ENCODE peak calls at places on chromosomes 11 and 22, in four cellular contexts. A is cardiac muscle cell, J is left lung, Z is spleen. U is an unnamed sample. For H3K9me3, the result is how much of the 10 kb centered on the place peaks cover.

GRCh38 chr11:113862430-113862829 is 12.9 kb downstream of the USP28 start:
- DNase-seq in Z (no peak), J (no peak), A (no peak), U (no peak)

GRCh38 chr11:4672470-4672869 is 25.2 kb downstream of the OR51E2 start:
- DNase-seq in A (peak), Z (no peak), J (no peak), U (no peak)

GRCh38 chr11:88402784-88403183 is 65.2 kb upstream of the CTSC start:
- DNase-seq in Z (no peak), A (peak), J (no peak), U (no peak)

GRCh38 chr22:21014202-21015050 is 539 bp upstream of the P2RX6 start:
- DNase-seq in J (peak), A (peak), Z (peak), U (peak)

GRCh38 chr22:33405194-33405593 is 347.0 kb upstream of the SYN3 start:
- DNase-seq in Z (no peak), J (no peak), A (no peak), U (no peak)

GRCh38 chr11:130428271-130428670 is at the start of gene ADAMTS8:
- DNase-seq in J (no peak), Z (no peak), A (no peak), U (no peak)

GRCh38 chr11:26891501-26891900 is 102.4 kb upstream of the FIBIN start:
- DNase-seq in A (no peak), Z (no peak), J (no peak), U (no peak)

GRCh38 chr22:41478891-41479521 is 10.1 kb downstream of the ACO2 start:
- DNase-seq in J (no peak), Z (no peak), A (peak), U (no peak)

GRCh38 chr22:42436402-42436801 is 4.2 kb upstream of the NFAM1 start:
- DNase-seq in A (no peak), Z (no peak), J (no peak), U (no peak)

GRCh38 chr22:30763815-30764686 is 69.4 kb downstream of the OSBP2 start:
- DNase-seq in A (peak), Z (no peak), J (no peak), U (peak)

GRCh38 chr11:43012606-43013005 is 299.2 kb upstream of the API5 start:
- DNase-seq in Z (no peak), J (no peak), A (no peak), U (no peak)

GRCh38 chr11:82823635-82824614 is 76.3 kb downstream of the PRCP start:
- DNase-seq in J (no peak), Z (no peak), A (no peak), U (no peak)

GRCh38 chr22:20507253-20508066 is at the start of gene MED15:
- DNase-seq in J (peak), Z (peak), A (peak), U (peak)

GRCh38 chr22:21778705-21779363 is 43.2 kb upstream of the YPEL1 start:
- DNase-seq in Z (no peak), A (peak), J (no peak), U (no peak)

GRCh38 chr11:128779036-128779435 is 85.2 kb downstream of the FLI1 start:
- DNase-seq in J (no peak), Z (no peak), A (peak), U (no peak)

GRCh38 chr11:80261776-80262175 is 820.9 kb upstream of the TENM4 start:
- DNase-seq in J (no peak), A (no peak), Z (no peak), U (no peak)

GRCh38 chr11:62132188-62132587 is 8.4 kb downstream of the INCENP start:
- DNase-seq in Z (no peak), A (no peak), J (no peak), U (no peak)

GRCh38 chr11:66317322-66317765 is 500 bp upstream of the CD248 start:
- DNase-seq in A (peak), J (peak), Z (peak), U (peak)

GRCh38 chr22:33073989-33074391 is 15.8 kb upstream of the SYN3 start:
- DNase-seq in A (no peak), Z (no peak), J (no peak), U (no peak)

GRCh38 chr22:36671398-36671797 is 32.2 kb downstream of the CACNG2 start:
- DNase-seq in A (no peak), J (no peak), Z (no peak), U (no peak)

GRCh38 chr22:48951836-48952235 is 875.8 kb downstream of the BRD1 start:
- DNase-seq in Z (peak), J (peak), A (no peak), U (no peak)

GRCh38 chr22:25104367-25104766 is 95.3 kb upstream of the CRYBB3 start:
- DNase-seq in J (no peak), Z (no peak), A (no peak), U (no peak)

GRCh38 chr11:6413791-6414231 is 5.1 kb downstream of the APBB1 start:
- DNase-seq in Z (no peak), A (no peak), J (no peak), U (no peak)

GRCh38 chr22:37607912-37608476 is 640 bp upstream of the GGA1 start:
- DNase-seq in J (no peak), Z (no peak), A (peak), U (no peak)

GRCh38 chr11:36460220-36460619 is 49.9 kb downstream of the TRAF6 start:
- DNase-seq in J (no peak), A (no peak), Z (no peak), U (no peak)

GRCh38 chr11:20070459-20070858 is 89.8 kb downstream of the DBX1 start:
- DNase-seq in A (no peak), Z (no peak), J (no peak), U (no peak)

GRCh38 chr22:37525073-37525745 is 6.0 kb upstream of the CARD10 start:
- DNase-seq in Z (no peak), A (peak), J (peak), U (no peak)

GRCh38 chr22:50585238-50585637 is 2.6 kb upstream of the CHKB start:
- DNase-seq in Z (peak), J (no peak), A (no peak), U (no peak)

GRCh38 chr11:68145120-68145866 is 24.1 kb upstream of the CHKA start:
- DNase-seq in Z (no peak), J (peak), A (no peak), U (no peak)

GRCh38 chr22:46849951-46850350 is 87.5 kb downstream of the TBC1D22A start:
- DNase-seq in Z (no peak), A (no peak), J (no peak), U (no peak)

GRCh38 chr11:66218846-66219620 is 49.4 kb upstream of the RAB1B start:
- DNase-seq in A (no peak), J (no peak), Z (no peak), U (no peak)

GRCh38 chr11:72405009-72405408 is 29.3 kb downstream of the CLPB start:
- DNase-seq in J (no peak), Z (no peak), A (no peak), U (no peak)

GRCh38 chr22:36331306-36331911 is 56.4 kb downstream of the MYH9 start:
- DNase-seq in J (peak), Z (peak), A (peak), U (peak)

GRCh38 chr11:38323961-38324761 is 1726.1 kb upstream of the RAG2 start:
- DNase-seq in Z (no peak), J (no peak), A (no peak), U (no peak)

GRCh38 chr11:106983251-106983650 is 35.0 kb downstream of the GUCY1A2 start:
- DNase-seq in J (no peak), Z (no peak), A (no peak), U (no peak)

GRCh38 chr11:106989056-106989455 is 29.2 kb downstream of the GUCY1A2 start:
- DNase-seq in J (no peak), A (peak), Z (no peak), U (no peak)

GRCh38 chr11:106988151-106988806 is 30.0 kb downstream of the GUCY1A2 start:
- DNase-seq in Z (no peak), A (peak), J (no peak), U (no peak)

GRCh38 chr11:106986673-106987072 is 31.6 kb downstream of the GUCY1A2 start:
- DNase-seq in J (no peak), A (no peak), Z (no peak), U (no peak)

DNA sequence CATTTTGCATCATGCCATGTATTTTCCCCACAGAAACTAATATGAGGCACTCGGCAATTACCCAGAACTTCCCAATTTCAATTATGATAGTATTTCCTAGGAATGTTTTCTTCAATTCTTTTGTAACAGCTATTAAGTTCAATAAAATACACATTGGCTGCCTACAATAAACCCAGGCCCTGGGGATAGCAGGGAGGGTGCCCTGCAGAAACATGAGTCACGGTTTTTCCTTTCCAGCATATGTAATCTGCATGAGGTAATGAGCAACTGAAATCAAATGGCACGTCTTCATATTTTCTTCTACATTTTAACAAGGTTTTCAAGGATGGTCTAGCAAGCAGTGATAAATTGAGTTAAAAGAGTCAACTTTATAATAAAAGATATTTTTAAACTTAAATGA is 32.0 kb downstream of the GUCY1A2 start:
- DNase-seq in A (peak), Z (no peak), J (no peak), U (no peak)
- H3K4me3 ChIP-seq in A (no peak), Z (no peak), J (no peak), U (no peak)

DNA sequence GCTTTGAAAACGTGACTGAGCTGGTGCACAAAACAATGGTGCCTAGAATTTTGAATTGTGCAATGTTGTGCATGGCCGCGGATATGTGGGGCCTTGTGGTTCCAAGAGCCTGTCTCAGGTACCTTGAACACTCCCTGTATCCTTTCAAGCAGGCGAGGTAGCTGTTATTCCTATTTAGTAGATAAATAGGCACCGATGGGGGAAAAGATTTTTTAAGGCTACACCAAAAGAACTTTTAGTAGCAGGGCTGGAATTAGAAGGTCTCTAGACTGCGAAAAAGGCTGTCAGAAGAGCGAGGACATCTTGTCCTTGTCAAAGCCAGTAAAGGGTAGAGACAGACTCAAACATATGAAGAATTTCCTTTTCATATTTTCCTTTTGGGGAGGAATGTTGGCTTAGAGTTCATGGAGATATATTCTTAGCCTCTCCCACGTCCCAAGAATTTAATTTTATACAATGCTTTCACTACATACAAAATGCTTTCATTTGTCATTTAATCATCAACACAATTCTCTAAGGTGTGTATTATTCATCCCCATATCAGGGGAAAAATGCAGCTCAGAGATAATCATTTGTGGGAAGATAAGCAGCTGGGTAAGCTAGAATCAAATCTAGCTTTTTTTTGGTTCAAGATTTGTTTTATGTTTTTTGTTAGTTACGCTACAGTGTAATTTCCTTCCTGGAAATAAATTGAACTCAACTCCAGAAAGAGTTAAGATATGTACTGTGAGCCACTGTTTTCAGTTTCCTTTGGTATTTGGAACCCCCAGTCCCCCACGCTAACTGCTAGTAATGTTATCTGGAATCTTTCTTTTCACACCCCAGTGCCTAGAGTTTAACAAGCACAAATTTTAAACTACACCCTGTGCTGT is 1.7 kb upstream of the HSPA8 start:
- DNase-seq in J (no peak), Z (no peak), A (peak), U (no peak)
- H3K27ac ChIP-seq in J (peak), Z (peak), A (peak), U (peak)

DNA sequence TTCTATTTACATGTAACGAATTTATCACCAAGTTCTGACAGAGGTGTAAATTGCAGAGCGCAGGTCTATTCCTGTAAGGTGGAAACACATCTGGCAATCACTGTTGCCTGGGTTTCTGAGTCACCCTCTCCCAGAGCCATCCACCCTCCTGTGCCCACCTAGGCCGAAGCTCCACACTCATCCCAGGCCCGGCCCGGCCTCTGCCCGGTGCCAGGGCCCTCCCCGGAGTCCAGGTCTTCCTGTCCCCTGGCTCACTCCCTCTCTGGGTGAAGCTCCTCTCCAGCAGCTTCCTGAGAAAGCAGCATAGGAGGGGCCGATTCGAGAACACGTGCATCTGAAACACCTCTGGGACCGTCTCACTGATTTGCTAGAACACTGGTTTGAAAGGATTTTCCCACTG is 308.2 kb downstream of the SHANK2 start:
- DNase-seq in A (no peak), J (no peak), Z (no peak), U (no peak)
- H3K9me3 ChIP-seq in A (under half), J (half or more), Z (half or more), U (under half)

GRCh38 chr11:636511-637332 is at the start of gene DRD4:
- DNase-seq in Z (no peak), J (peak), A (peak), U (no peak)
- H3K4me3 ChIP-seq in Z (peak), J (no peak), A (peak), U (no peak)

GRCh38 chr11:111829185-111829968 is 42.0 kb downstream of the ALG9 start:
- DNase-seq in A (no peak), J (no peak), Z (no peak), U (no peak)
- H3K27ac ChIP-seq in A (no peak), J (no peak), Z (no peak), U (no peak)

DNA sequence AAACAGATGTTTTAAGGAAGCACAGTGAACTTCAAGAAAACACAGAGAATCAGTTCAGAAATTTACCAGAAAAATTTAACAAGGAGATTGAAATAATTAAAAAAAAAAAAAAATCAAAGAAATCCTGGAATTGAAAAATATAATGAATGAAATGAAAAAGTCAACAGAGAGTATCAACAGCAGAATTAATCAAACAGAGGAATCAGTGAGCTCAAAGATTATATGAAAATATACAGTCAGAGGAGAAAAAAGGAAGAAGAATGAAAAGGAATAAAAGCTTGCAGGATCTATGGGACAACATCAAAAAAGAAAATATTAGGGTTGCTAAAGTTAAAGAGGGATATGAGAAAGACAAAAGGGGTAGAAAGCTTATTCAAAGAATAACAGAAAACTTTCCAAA is 82.3 kb downstream of the XRRA1 start:
- DNase-seq in J (no peak), Z (no peak), A (no peak), U (no peak)
- H3K9me3 ChIP-seq in J (half or more), Z (half or more), A (under half), U (under half)

GRCh38 chr22:44668190-44668885 is 33.7 kb upstream of the PRR5 start:
- DNase-seq in Z (peak), J (peak), A (peak), U (peak)
- H3K4me3 ChIP-seq in Z (peak), J (peak), A (peak), U (peak)

U was measured in naive thymus-derived CD4-positive, alpha-beta T cell.